ENCODE peak calls at places on chromosomes 6 and 20, in eight cellular contexts. B, C, E, I, M, H, Y and D are unnamed samples.

GRCh38 chr6:144377586-144377985 is 92.5 kb downstream of the UTRN start:
- DNase-seq in B (no peak), C (no peak), E (no peak), I (no peak), M (no peak), H (peak; percentile 14), Y (no peak), D (no peak)

GRCh38 chr20:48826883-48827771 is 672 bp downstream of the PREX1 start:
- DNase-seq in B (peak; percentile 42), C (no peak), E (peak; percentile 71), I (no peak), M (no peak), H (no peak), Y (no peak), D (no peak)

GRCh38 chr6:45001663-45002062 is 326.5 kb upstream of the RUNX2 start:
- DNase-seq in B (no peak), C (no peak), E (no peak), I (no peak), M (peak; percentile 1), H (no peak), Y (peak; percentile 84), D (no peak)

GRCh38 chr6:94862116-94862515 is 715.2 kb upstream of the MANEA start:
- DNase-seq in B (no peak), C (no peak), E (no peak), I (no peak), M (no peak), H (no peak), Y (no peak), D (no peak)

GRCh38 chr6:5989141-5989723 is 17.5 kb downstream of the NRN1 start:
- DNase-seq in B (no peak), C (no peak), E (no peak), I (peak; percentile 51), M (no peak), H (no peak), Y (peak; percentile 61), D (no peak)

GRCh38 chr6:164344801-164345291 is 930.3 kb downstream of the QKI start:
- DNase-seq in B (no peak), C (no peak), E (peak; percentile 77), I (no peak), M (no peak), H (no peak), Y (no peak), D (no peak)

GRCh38 chr6:38239719-38240451 is 399.8 kb downstream of the BTBD9 start:
- DNase-seq in B (no peak), C (no peak), E (no peak), I (peak; percentile 56), M (no peak), H (no peak), Y (peak; percentile 57), D (peak; percentile 49)

GRCh38 chr6:1873781-1874180 is 264.1 kb downstream of the FOXC1 start:
- DNase-seq in B (no peak), C (no peak), E (no peak), I (no peak), M (no peak), H (no peak), Y (no peak), D (no peak)

GRCh38 chr20:52105573-52106422 is 85.8 kb downstream of the ZFP64 start:
- DNase-seq in B (peak; percentile 31), C (no peak), E (peak; percentile 96), I (no peak), M (no peak), H (peak; percentile 51), Y (no peak), D (no peak)

GRCh38 chr6:68777956-68778355 is 142.9 kb downstream of the ADGRB3 start:
- DNase-seq in B (no peak), C (no peak), E (no peak), I (peak; percentile 38), M (no peak), H (peak; percentile 48), Y (peak; percentile 42), D (no peak)

GRCh38 chr6:38935051-38935450 is 113.5 kb upstream of the GLP1R start:
- DNase-seq in B (no peak), C (no peak), E (no peak), I (no peak), M (no peak), H (no peak), Y (no peak), D (no peak)

GRCh38 chr20:8755340-8756118 is 313.4 kb upstream of the PLCB4 start:
- DNase-seq in B (no peak), C (no peak), E (no peak), I (no peak), M (no peak), H (no peak), Y (no peak), D (no peak)

GRCh38 chr6:146859795-146860495 is 261.2 kb downstream of the ADGB start:
- DNase-seq in B (no peak), C (no peak), E (no peak), I (no peak), M (no peak), H (no peak), Y (no peak), D (no peak)

GRCh38 chr6:32085759-32086458 is 23.2 kb downstream of the TNXB start:
- DNase-seq in B (no peak), C (no peak), E (no peak), I (no peak), M (no peak), H (no peak), Y (no peak), D (no peak)

GRCh38 chr6:155260686-155261085 is 3.1 kb upstream of the CLDN20 start:
- DNase-seq in B (no peak), C (no peak), E (no peak), I (no peak), M (no peak), H (no peak), Y (no peak), D (no peak)

GRCh38 chr6:8434727-8435092 is 635 bp downstream of the SLC35B3 start:
- DNase-seq in B (no peak), C (no peak), E (no peak), I (no peak), M (no peak), H (no peak), Y (no peak), D (no peak)

GRCh38 chr6:118565317-118565960 is 17.3 kb downstream of the PLN start:
- DNase-seq in B (no peak), C (peak; percentile 16), E (peak; percentile 79), I (peak; percentile 18), M (peak; percentile 9), H (peak; percentile 42), Y (peak; percentile 38), D (peak; percentile 36)

GRCh38 chr6:47247227-47247797 is 62.4 kb downstream of the TNFRSF21 start:
- DNase-seq in B (no peak), C (no peak), E (no peak), I (no peak), M (no peak), H (peak; percentile 9), Y (peak; percentile 72), D (no peak)

GRCh38 chr6:17505062-17505476 is 95.0 kb upstream of the FAM8A1 start:
- DNase-seq in B (no peak), C (no peak), E (peak; percentile 72), I (no peak), M (no peak), H (peak; percentile 33), Y (peak; percentile 12), D (no peak)

GRCh38 chr20:63185215-63185796 is 30.6 kb downstream of the YTHDF1 start:
- DNase-seq in B (no peak), C (no peak), E (no peak), I (no peak), M (no peak), H (no peak), Y (no peak), D (no peak)

GRCh38 chr20:53581444-53582311 is 12.0 kb downstream of the ZNF217 start:
- DNase-seq in B (no peak), C (no peak), E (no peak), I (no peak), M (no peak), H (no peak), Y (no peak), D (no peak)